ENCODE peak calls at places on chromosomes 2 and 18, in nine cellular contexts. V is Right ventricle myocardium superior; B is Kasumi-1; U is HS-27A; X is C1 segment of cervical spinal cord; M is T-cell; O is tibial artery; Z is stimulated activated CD8-positive, alpha-beta memory T cell treated with anti-CD3 and anti-CD28 coated beads, Interleukin-15, amount 100 ng/mL, for 24 hours; N is WTC11. A is an unnamed sample.

GRCh38 chr2:105076121-105076520 is 38.3 kb downstream of the MRPS9 start:
- DNase-seq in V (no peak), B (no peak), U (no peak), X (no peak), M (no peak), O (no peak), Z (no peak), N (no peak), A (no peak)

GRCh38 chr18:3238742-3239141 is 8.9 kb upstream of the MYL12A start:
- DNase-seq in V (no peak), B (peak), U (no peak), X (no peak), M (no peak), O (no peak), Z (no peak), N (no peak), A (no peak)

GRCh38 chr18:12455511-12455910 is 47.8 kb downstream of the PRELID3A start:
- DNase-seq in V (no peak), B (no peak), U (no peak), X (peak), M (no peak), O (no peak), Z (no peak), N (no peak), A (no peak)

GRCh38 chr2:236720974-236721600 is 151.5 kb downstream of the ACKR3 start:
- DNase-seq in V (no peak), B (no peak), U (no peak), X (no peak), M (no peak), O (no peak), Z (no peak), N (no peak), A (no peak)

GRCh38 chr2:23988371-23988770 is 21.5 kb upstream of the MFSD2B start:
- DNase-seq in V (no peak), B (peak), U (no peak), X (no peak), M (no peak), O (no peak), Z (no peak), N (no peak), A (no peak)

GRCh38 chr18:46386788-46387187 is 270.2 kb downstream of the LOXHD1 start:
- DNase-seq in V (peak), B (no peak), U (no peak), X (no peak), M (no peak), O (no peak), Z (no peak), N (no peak), A (peak)

GRCh38 chr2:73034661-73035374 is 36.7 kb downstream of the SFXN5 start:
- DNase-seq in V (no peak), B (peak), U (no peak), X (no peak), M (no peak), O (no peak), Z (no peak), N (no peak), A (no peak)

GRCh38 chr18:44627245-44627644 is 53.4 kb upstream of the SETBP1 start:
- DNase-seq in V (no peak), B (no peak), U (no peak), X (no peak), M (no peak), O (no peak), Z (no peak), N (no peak), A (no peak)

GRCh38 chr2:108565778-108566375 is 31.6 kb downstream of the LIMS1 start:
- DNase-seq in V (no peak), B (no peak), U (no peak), X (no peak), M (peak), O (no peak), Z (no peak), N (no peak), A (no peak)

GRCh38 chr2:88903744-88904353 is 212.4 kb downstream of the RPIA start:
- DNase-seq in V (no peak), B (peak), U (no peak), X (no peak), M (no peak), O (no peak), Z (no peak), N (no peak), A (no peak)

GRCh38 chr2:71965530-71965929 is 182.1 kb downstream of the CYP26B1 start:
- DNase-seq in V (no peak), B (no peak), U (no peak), X (no peak), M (no peak), O (no peak), Z (no peak), N (no peak), A (no peak)

GRCh38 chr18:74661008-74661407 is 63.3 kb downstream of the ZNF407 start:
- DNase-seq in V (no peak), B (no peak), U (no peak), X (no peak), M (no peak), O (no peak), Z (no peak), N (no peak), A (no peak)

GRCh38 chr2:118085173-118086023 is 2.9 kb upstream of the INSIG2 start:
- DNase-seq in V (no peak), B (no peak), U (no peak), X (no peak), M (no peak), O (no peak), Z (no peak), N (no peak), A (no peak)

GRCh38 chr2:209937893-209938292 is 64.5 kb upstream of the RPE start:
- DNase-seq in V (no peak), B (no peak), U (no peak), X (no peak), M (no peak), O (no peak), Z (no peak), N (no peak), A (no peak)

GRCh38 chr2:56128235-56128634 is 55.6 kb upstream of the CCDC85A start:
- DNase-seq in V (no peak), B (no peak), U (no peak), X (no peak), M (no peak), O (no peak), Z (no peak), N (no peak), A (no peak)

GRCh38 chr18:41466436-41467160 is 488.4 kb upstream of the PIK3C3 start:
- DNase-seq in V (no peak), B (no peak), U (no peak), X (no peak), M (no peak), O (no peak), Z (no peak), N (no peak), A (no peak)

GRCh38 chr2:213018340-213018901 is 133.0 kb downstream of the IKZF2 start:
- DNase-seq in V (no peak), B (no peak), U (no peak), X (no peak), M (no peak), O (no peak), Z (no peak), N (no peak), A (no peak)

GRCh38 chr2:165530-165929 is 98.3 kb downstream of the SH3YL1 start:
- DNase-seq in V (no peak), B (no peak), U (no peak), X (no peak), M (no peak), O (no peak), Z (no peak), N (no peak), A (no peak)